ENCODE peak calls at places on chromosomes 11 and 22, in six cellular contexts. One of them, this sample, is unnamed.

GRCh38 chr11:77071077-77071476 is 4.3 kb downstream of the CAPN5 start:
- DNase-seq in stimulated activated CD8-positive, alpha-beta memory T cell treated with anti-CD3 and anti-CD28 coated beads, Interleukin-15, amount 100 ng/mL, for 4 hours: no peak
- DNase-seq in HFF-Myc: no peak
- DNase-seq in NCI-H1436: no peak
- DNase-seq in SHP77: no peak
- DNase-seq in AG08395: no peak
- DNase-seq in this sample: no peak

GRCh38 chr11:117678651-117679407 is 118.2 kb downstream of the DSCAML1 start:
- DNase-seq in stimulated activated CD8-positive, alpha-beta memory T cell treated with anti-CD3 and anti-CD28 coated beads, Interleukin-15, amount 100 ng/mL, for 4 hours: no peak
- DNase-seq in HFF-Myc: no peak
- DNase-seq in NCI-H1436: no peak
- DNase-seq in SHP77: no peak
- DNase-seq in AG08395: no peak
- DNase-seq in this sample: no peak

GRCh38 chr22:46071451-46072029 is 78.8 kb upstream of the PPARA start:
- DNase-seq in stimulated activated CD8-positive, alpha-beta memory T cell treated with anti-CD3 and anti-CD28 coated beads, Interleukin-15, amount 100 ng/mL, for 4 hours: no peak
- DNase-seq in HFF-Myc: no peak
- DNase-seq in NCI-H1436: peak
- DNase-seq in SHP77: peak
- DNase-seq in AG08395: peak
- DNase-seq in this sample: no peak

GRCh38 chr11:39365809-39366436 is 2093.5 kb downstream of the LRRC4C start:
- DNase-seq in stimulated activated CD8-positive, alpha-beta memory T cell treated with anti-CD3 and anti-CD28 coated beads, Interleukin-15, amount 100 ng/mL, for 4 hours: no peak
- DNase-seq in HFF-Myc: no peak
- DNase-seq in NCI-H1436: peak
- DNase-seq in SHP77: peak
- DNase-seq in AG08395: no peak
- DNase-seq in this sample: no peak

GRCh38 chr11:2555891-2556290 is 111.1 kb downstream of the KCNQ1 start:
- DNase-seq in stimulated activated CD8-positive, alpha-beta memory T cell treated with anti-CD3 and anti-CD28 coated beads, Interleukin-15, amount 100 ng/mL, for 4 hours: no peak
- DNase-seq in HFF-Myc: no peak
- DNase-seq in NCI-H1436: no peak
- DNase-seq in SHP77: no peak
- DNase-seq in AG08395: no peak
- DNase-seq in this sample: no peak

GRCh38 chr11:73577496-73577917 is 20.4 kb downstream of the FAM168A start:
- DNase-seq in stimulated activated CD8-positive, alpha-beta memory T cell treated with anti-CD3 and anti-CD28 coated beads, Interleukin-15, amount 100 ng/mL, for 4 hours: no peak
- DNase-seq in HFF-Myc: peak
- DNase-seq in NCI-H1436: no peak
- DNase-seq in SHP77: no peak
- DNase-seq in AG08395: peak
- DNase-seq in this sample: no peak

GRCh38 chr11:133504906-133505305 is 27.4 kb downstream of the OPCML start:
- DNase-seq in stimulated activated CD8-positive, alpha-beta memory T cell treated with anti-CD3 and anti-CD28 coated beads, Interleukin-15, amount 100 ng/mL, for 4 hours: no peak
- DNase-seq in HFF-Myc: no peak
- DNase-seq in NCI-H1436: no peak
- DNase-seq in SHP77: no peak
- DNase-seq in AG08395: no peak
- DNase-seq in this sample: no peak

GRCh38 chr22:21923163-21923561 is 29.5 kb downstream of the PPM1F start:
- DNase-seq in stimulated activated CD8-positive, alpha-beta memory T cell treated with anti-CD3 and anti-CD28 coated beads, Interleukin-15, amount 100 ng/mL, for 4 hours: no peak
- DNase-seq in HFF-Myc: no peak
- DNase-seq in NCI-H1436: no peak
- DNase-seq in SHP77: no peak
- DNase-seq in AG08395: no peak
- DNase-seq in this sample: no peak

GRCh38 chr11:73274722-73275380 is 2.7 kb downstream of the P2RY6 start:
- DNase-seq in stimulated activated CD8-positive, alpha-beta memory T cell treated with anti-CD3 and anti-CD28 coated beads, Interleukin-15, amount 100 ng/mL, for 4 hours: no peak
- DNase-seq in HFF-Myc: no peak
- DNase-seq in NCI-H1436: no peak
- DNase-seq in SHP77: no peak
- DNase-seq in AG08395: no peak
- DNase-seq in this sample: no peak

GRCh38 chr22:31843526-31843925 is 89.7 kb downstream of the DEPDC5 start:
- DNase-seq in stimulated activated CD8-positive, alpha-beta memory T cell treated with anti-CD3 and anti-CD28 coated beads, Interleukin-15, amount 100 ng/mL, for 4 hours: no peak
- DNase-seq in HFF-Myc: no peak
- DNase-seq in NCI-H1436: no peak
- DNase-seq in SHP77: no peak
- DNase-seq in AG08395: no peak
- DNase-seq in this sample: no peak

This sample was measured in CD8-positive, alpha-beta T cell.